ENCODE peak calls at places on chromosome 10, in four cellular contexts. W is SK-N-SH, O is HCT116, B is K562. Y is an unnamed sample.

GRCh38 chr10:110330675-110331074 is 26.0 kb upstream of the SMNDC1 start:
- DNase-seq in W (no peak), O (no peak), B (no peak), Y (no peak)

GRCh38 chr10:83706120-83706519 is 433.2 kb upstream of the GHITM start:
- DNase-seq in W (no peak), O (no peak), B (no peak), Y (no peak)

GRCh38 chr10:100519321-100520051 is at the start of gene SEC31B:
- DNase-seq in W (peak; percentile 85), O (no peak), B (no peak), Y (no peak)

GRCh38 chr10:75294518-75294865 is 58.7 kb upstream of the COMTD1 start:
- DNase-seq in W (peak; percentile 69), O (no peak), B (no peak), Y (no peak)

GRCh38 chr10:97915761-97916160 is 66.1 kb downstream of the GOLGA7B start:
- DNase-seq in W (no peak), O (no peak), B (no peak), Y (no peak)

GRCh38 chr10:69801094-69801433 is 642 bp upstream of the COL13A1 start:
- DNase-seq in W (peak; percentile 73), O (peak; percentile 60), B (peak; percentile 56), Y (peak; percentile 65)

GRCh38 chr10:101079874-101080273 is 18.1 kb downstream of the KAZALD1 start:
- DNase-seq in W (peak; percentile 82), O (no peak), B (no peak), Y (no peak)

GRCh38 chr10:100874702-100875483 is 37.9 kb upstream of the SLF2 start:
- DNase-seq in W (no peak), O (no peak), B (no peak), Y (no peak)

GRCh38 chr10:70962686-70963085 is 74.3 kb upstream of the PCBD1 start:
- DNase-seq in W (no peak), O (no peak), B (no peak), Y (no peak)

GRCh38 chr10:37379991-37380390 is 254.6 kb downstream of the ANKRD30A start:
- DNase-seq in W (no peak), O (no peak), B (no peak), Y (no peak)

GRCh38 chr10:5584895-5585516 is 60.2 kb downstream of the CALML3 start:
- DNase-seq in W (no peak), O (peak; percentile 86), B (no peak), Y (peak; percentile 62)

GRCh38 chr10:20481054-20481453 is 416.1 kb downstream of the NEBL start:
- DNase-seq in W (no peak), O (no peak), B (no peak), Y (no peak)

GRCh38 chr10:42987575-42987974 is 89.3 kb upstream of the RET start:
- DNase-seq in W (no peak), O (no peak), B (no peak), Y (no peak)

GRCh38 chr10:86654411-86655172 is at the start of gene OPN4:
- DNase-seq in W (peak; percentile 26), O (no peak), B (peak; percentile 31), Y (no peak)

GRCh38 chr10:21467633-21468032 is 57.8 kb downstream of the SKIDA1 start:
- DNase-seq in W (no peak), O (no peak), B (no peak), Y (no peak)

GRCh38 chr10:88800152-88801125 is 2.1 kb upstream of the LIPM start:
- DNase-seq in W (no peak), O (no peak), B (no peak), Y (no peak)

GRCh38 chr10:5958680-5959079 is 18.7 kb downstream of the IL15RA start:
- DNase-seq in W (no peak), O (no peak), B (no peak), Y (no peak)

GRCh38 chr10:90592903-90593302 is 264.9 kb downstream of the HTR7 start:
- DNase-seq in W (peak; percentile 9), O (peak; percentile 68), B (no peak), Y (peak; percentile 42)

GRCh38 chr10:133292919-133293809 is 15.5 kb downstream of the TUBGCP2 start:
- DNase-seq in W (peak; percentile 34), O (no peak), B (no peak), Y (no peak)

GRCh38 chr10:29297678-29298077 is 8.8 kb downstream of the LYZL1 start:
- DNase-seq in W (no peak), O (peak; percentile 6), B (no peak), Y (no peak)

GRCh38 chr10:110655286-110655685 is 11.2 kb downstream of the RBM20 start:
- DNase-seq in W (no peak), O (no peak), B (no peak), Y (no peak)

GRCh38 chr10:121668336-121669009 is 70.2 kb upstream of the FGFR2 start:
- DNase-seq in W (peak; percentile 90), O (no peak), B (no peak), Y (no peak)

GRCh38 chr10:114380060-114380459 is 24.2 kb downstream of the AFAP1L2 start:
- DNase-seq in W (no peak), O (no peak), B (no peak), Y (no peak)

GRCh38 chr10:73887038-73888015 is 13.0 kb upstream of the CAMK2G start:
- DNase-seq in W (peak; percentile 59), O (peak; percentile 88), B (no peak), Y (no peak)
- H3K9ac ChIP-seq in W (peak overlapping the region; percentile 71), O (peak overlapping the region; percentile 67), B (peak overlapping the region; percentile 23), Y (peak overlapping the region; percentile 51)

DNA sequence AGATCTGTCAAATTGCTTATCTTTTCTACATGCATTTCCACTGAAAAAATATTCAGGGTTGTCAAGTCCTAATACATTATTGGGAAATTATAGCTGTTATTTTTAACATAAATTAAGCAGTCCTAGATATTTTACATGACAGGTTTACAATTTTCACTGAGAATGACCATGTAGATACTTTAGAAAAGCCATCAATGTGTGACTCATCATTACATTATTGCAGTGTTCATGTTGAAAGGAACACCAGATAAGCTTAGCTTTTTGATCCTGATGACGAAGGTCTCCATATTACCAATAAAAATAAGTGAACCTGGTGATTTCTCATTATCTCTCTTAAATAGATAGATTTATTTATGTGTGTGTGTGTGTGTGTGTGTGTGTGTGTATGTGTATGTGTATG is 529.5 kb upstream of the PCDH15 start:
- DNase-seq in W (no peak), O (no peak), B (no peak), Y (no peak)
- TF ChIP-seq YY1 in W (no peak), O (no peak), B (no peak), Y (no peak)

DNA sequence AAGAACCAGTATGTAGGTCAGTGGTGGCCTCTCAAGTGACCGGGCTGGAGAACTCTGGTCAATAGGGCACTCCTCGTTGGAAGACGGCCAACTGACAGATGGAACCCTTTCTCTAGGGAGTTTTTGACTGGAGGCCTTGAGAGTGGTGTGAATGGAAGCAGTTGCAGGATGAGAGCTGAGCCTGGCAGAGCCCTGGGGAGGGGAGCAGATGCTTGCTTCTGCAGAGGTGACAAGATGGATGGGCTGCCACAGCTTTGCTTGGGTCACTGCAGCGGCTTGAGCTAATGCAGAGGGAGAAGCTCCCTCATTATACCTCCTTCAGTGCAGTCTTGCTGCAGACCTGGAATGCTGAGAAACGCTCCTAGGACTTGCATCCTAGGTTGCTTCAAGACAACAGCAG is 192.9 kb downstream of the SEC23IP start:
- DNase-seq in W (no peak), O (no peak), B (no peak), Y (no peak)
- H3K9ac ChIP-seq in W (no peak overlapping the region), O (no peak overlapping the region), B (no peak overlapping the region), Y (no peak overlapping the region)

GRCh38 chr10:78752251-78752650 is 316.5 kb upstream of the ZMIZ1 start:
- DNase-seq in W (no peak), O (no peak), B (no peak), Y (no peak)

GRCh38 chr10:78751716-78752115 is 317.1 kb upstream of the ZMIZ1 start:
- DNase-seq in W (no peak), O (no peak), B (no peak), Y (no peak)

GRCh38 chr10:78754269-78755074 is 314.3 kb upstream of the ZMIZ1 start:
- DNase-seq in W (peak; percentile 68), O (no peak), B (no peak), Y (no peak)

GRCh38 chr10:78750418-78750817 is 318.3 kb upstream of the ZMIZ1 start:
- DNase-seq in W (no peak), O (no peak), B (no peak), Y (no peak)

GRCh38 chr10:78752708-78753107 is 316.1 kb upstream of the ZMIZ1 start:
- DNase-seq in W (no peak), O (no peak), B (no peak), Y (no peak)
- TF ChIP-seq YY1 in W (no peak), O (no peak), B (no peak), Y (no peak)

GRCh38 chr10:119314486-119314885 is 107.1 kb downstream of the GRK5 start:
- DNase-seq in W (no peak), O (no peak), B (no peak), Y (no peak)

GRCh38 chr10:119314061-119314460 is 106.7 kb downstream of the GRK5 start:
- DNase-seq in W (no peak), O (no peak), B (no peak), Y (no peak)

GRCh38 chr10:119316729-119317097 is 109.3 kb downstream of the GRK5 start:
- DNase-seq in W (no peak), O (peak; percentile 89), B (peak; percentile 44), Y (peak; percentile 71)

GRCh38 chr10:119315128-119316001 is 108.0 kb downstream of the GRK5 start:
- DNase-seq in W (no peak), O (peak; percentile 91), B (peak; percentile 62), Y (peak; percentile 22)

GRCh38 chr10:119316002-119316358 is 108.6 kb downstream of the GRK5 start:
- DNase-seq in W (no peak), O (no peak), B (no peak), Y (no peak)
- H3K9ac ChIP-seq in W (peak overlapping the region; percentile 67), O (peak overlapping the region; percentile 66), B (no peak overlapping the region), Y (no peak overlapping the region)

DNA sequence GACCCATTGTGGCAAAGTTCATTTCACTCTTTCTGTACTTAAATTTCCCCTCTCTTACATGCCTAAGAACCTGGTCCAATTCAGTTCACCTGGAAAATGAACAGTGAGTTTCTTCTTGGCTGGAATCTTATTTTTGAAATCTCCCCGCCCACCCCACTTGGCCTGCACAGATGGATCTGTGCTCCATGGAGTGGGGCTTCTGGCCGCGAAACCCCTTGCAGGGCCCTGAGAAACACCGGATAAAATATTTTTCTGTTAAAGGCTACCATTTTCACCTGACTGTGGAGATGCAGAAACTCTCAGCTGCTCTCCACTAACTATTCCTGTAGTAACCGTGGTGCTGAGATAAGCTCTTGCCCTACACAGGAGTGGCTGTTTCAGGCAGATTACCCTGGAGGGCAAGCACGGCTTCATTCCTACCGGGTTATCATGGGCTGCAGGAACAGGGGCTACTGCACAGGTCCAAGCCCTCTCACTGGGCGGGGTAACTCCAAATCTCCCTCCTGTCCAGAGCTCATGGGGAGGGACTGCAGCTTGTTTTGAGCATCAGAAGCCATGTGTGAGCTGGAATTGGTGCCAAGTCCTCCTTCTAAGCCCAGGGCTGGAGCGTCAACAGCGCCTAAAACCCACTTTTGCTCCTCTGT is 118.9 kb downstream of the PRPF18 start:
- DNase-seq in W (no peak), O (no peak), B (peak; percentile 96), Y (no peak)
- TF ChIP-seq YY1 in W (no peak), O (no peak), B (peak; percentile 14), Y (no peak)

DNA sequence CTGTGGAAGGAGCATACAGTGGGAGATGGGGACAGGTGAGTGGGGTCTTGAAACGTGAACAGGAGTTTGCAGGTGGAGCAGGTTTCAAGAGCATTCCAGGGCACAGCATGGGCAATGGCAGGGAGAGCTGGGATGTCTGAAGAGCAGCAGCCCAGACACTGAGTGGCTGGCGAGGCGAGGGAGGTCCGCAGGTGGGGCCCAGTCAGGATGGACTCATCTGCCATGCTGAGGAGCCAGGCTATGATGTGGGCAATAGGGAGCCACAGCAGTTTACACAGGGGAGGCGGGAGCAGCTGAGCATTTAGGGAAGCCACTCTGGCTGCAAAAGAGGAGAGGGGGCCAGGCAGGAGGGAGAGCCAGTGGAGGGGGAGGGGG is 138.7 kb downstream of the FAM53B start:
- DNase-seq in W (no peak), O (no peak), B (no peak), Y (no peak)
- H3K9ac ChIP-seq in W (no peak overlapping the region), O (no peak overlapping the region), B (no peak overlapping the region), Y (no peak overlapping the region)

Y was measured in NT2/D1.